ENCODE peak calls at places on chromosomes 11 and 22, in five cellular contexts. One of them, this sample, is unnamed.

GRCh38 chr22:48234011-48234410 is 1471.6 kb downstream of the TBC1D22A start:
- DNase-seq in NAMALWA: no peak
- DNase-seq in Calu3: no peak
- DNase-seq in psoas muscle: no peak
- DNase-seq in GDM1: no peak
- DNase-seq in this sample: no peak

GRCh38 chr22:29260031-29260560 is 7.7 kb downstream of the RHBDD3 start:
- DNase-seq in NAMALWA: no peak
- DNase-seq in Calu3: no peak
- DNase-seq in psoas muscle: no peak
- DNase-seq in GDM1: no peak
- DNase-seq in this sample: no peak

GRCh38 chr11:78292109-78292803 is 103.5 kb downstream of the USP35 start:
- DNase-seq in NAMALWA: no peak
- DNase-seq in Calu3: no peak
- DNase-seq in psoas muscle: no peak
- DNase-seq in GDM1: no peak
- DNase-seq in this sample: no peak

GRCh38 chr11:75463106-75463774 is 30.2 kb upstream of the KLHL35 start:
- DNase-seq in NAMALWA: no peak
- DNase-seq in Calu3: no peak
- DNase-seq in psoas muscle: no peak
- DNase-seq in GDM1: no peak
- DNase-seq in this sample: no peak

GRCh38 chr11:122042981-122043380 is 73.0 kb downstream of the BLID start:
- DNase-seq in NAMALWA: no peak
- DNase-seq in Calu3: no peak
- DNase-seq in psoas muscle: no peak
- DNase-seq in GDM1: no peak
- DNase-seq in this sample: no peak

GRCh38 chr11:36292311-36292722 is 3.1 kb upstream of the COMMD9 start:
- DNase-seq in NAMALWA: peak; percentile 89
- DNase-seq in Calu3: peak; percentile 21
- DNase-seq in psoas muscle: no peak
- DNase-seq in GDM1: peak; percentile 39
- DNase-seq in this sample: no peak

GRCh38 chr11:612201-612960 is 3.4 kb downstream of the IRF7 start:
- DNase-seq in NAMALWA: peak; percentile 72
- DNase-seq in Calu3: peak; percentile 55
- DNase-seq in psoas muscle: peak; percentile 92
- DNase-seq in GDM1: no peak
- DNase-seq in this sample: no peak

GRCh38 chr11:29227816-29228215 is 789.0 kb downstream of the KCNA4 start:
- DNase-seq in NAMALWA: no peak
- DNase-seq in Calu3: no peak
- DNase-seq in psoas muscle: no peak
- DNase-seq in GDM1: no peak
- DNase-seq in this sample: no peak

GRCh38 chr11:11534981-11535380 is 86.8 kb downstream of the GALNT18 start:
- DNase-seq in NAMALWA: no peak
- DNase-seq in Calu3: no peak
- DNase-seq in psoas muscle: no peak
- DNase-seq in GDM1: no peak
- DNase-seq in this sample: no peak

GRCh38 chr11:27179334-27179733 is 138.7 kb downstream of the BBOX1 start:
- DNase-seq in NAMALWA: no peak
- DNase-seq in Calu3: no peak
- DNase-seq in psoas muscle: no peak
- DNase-seq in GDM1: no peak
- DNase-seq in this sample: no peak

GRCh38 chr11:119727523-119728081 is 1.4 kb downstream of the NECTIN1 start:
- DNase-seq in NAMALWA: peak; percentile 32
- DNase-seq in Calu3: peak; percentile 55
- DNase-seq in psoas muscle: peak; percentile 62
- DNase-seq in GDM1: no peak
- DNase-seq in this sample: no peak

GRCh38 chr11:74683941-74684481 is 47.2 kb downstream of the CHRDL2 start:
- DNase-seq in NAMALWA: no peak
- DNase-seq in Calu3: no peak
- DNase-seq in psoas muscle: peak; percentile 48
- DNase-seq in GDM1: no peak
- DNase-seq in this sample: no peak

GRCh38 chr11:109040303-109040702 is 375.4 kb downstream of the DDX10 start:
- DNase-seq in NAMALWA: peak; percentile 7
- DNase-seq in Calu3: no peak
- DNase-seq in psoas muscle: no peak
- DNase-seq in GDM1: no peak
- DNase-seq in this sample: no peak

GRCh38 chr11:9616042-9616640 is 42.7 kb downstream of the WEE1 start:
- DNase-seq in NAMALWA: peak; percentile 36
- DNase-seq in Calu3: no peak
- DNase-seq in psoas muscle: no peak
- DNase-seq in GDM1: no peak
- DNase-seq in this sample: no peak

GRCh38 chr11:68398870-68399865 is 61.4 kb upstream of the PPP6R3 start:
- DNase-seq in NAMALWA: no peak
- DNase-seq in Calu3: no peak
- DNase-seq in psoas muscle: peak; percentile 90
- DNase-seq in GDM1: no peak
- DNase-seq in this sample: no peak

GRCh38 chr11:27894552-27894951 is 194.3 kb upstream of the BDNF start:
- DNase-seq in NAMALWA: no peak
- DNase-seq in Calu3: no peak
- DNase-seq in psoas muscle: no peak
- DNase-seq in GDM1: no peak
- DNase-seq in this sample: no peak

GRCh38 chr22:48959496-48959895 is 868.2 kb downstream of the BRD1 start:
- DNase-seq in NAMALWA: no peak
- DNase-seq in Calu3: no peak
- DNase-seq in psoas muscle: no peak
- DNase-seq in GDM1: no peak
- DNase-seq in this sample: no peak

GRCh38 chr11:108958446-108959123 is 293.7 kb downstream of the DDX10 start:
- DNase-seq in NAMALWA: no peak
- DNase-seq in Calu3: no peak
- DNase-seq in psoas muscle: no peak
- DNase-seq in GDM1: no peak
- DNase-seq in this sample: no peak

GRCh38 chr22:20456064-20456721 is 18.6 kb upstream of the SCARF2 start:
- DNase-seq in NAMALWA: peak; percentile 86
- DNase-seq in Calu3: peak; percentile 76
- DNase-seq in psoas muscle: peak; percentile 85
- DNase-seq in GDM1: peak; percentile 71
- DNase-seq in this sample: no peak

GRCh38 chr11:57458060-57458409 is 2.3 kb upstream of the RTN4RL2 start:
- DNase-seq in NAMALWA: no peak
- DNase-seq in Calu3: no peak
- DNase-seq in psoas muscle: no peak
- DNase-seq in GDM1: no peak
- DNase-seq in this sample: no peak

GRCh38 chr11:110317516-110317932 is 21.1 kb upstream of the RDX start:
- DNase-seq in NAMALWA: no peak
- DNase-seq in Calu3: no peak
- DNase-seq in psoas muscle: no peak
- DNase-seq in GDM1: no peak
- DNase-seq in this sample: no peak

GRCh38 chr22:37021041-37021440 is 1.5 kb downstream of the MPST start:
- DNase-seq in NAMALWA: no peak
- DNase-seq in Calu3: no peak
- DNase-seq in psoas muscle: peak; percentile 16
- DNase-seq in GDM1: no peak
- DNase-seq in this sample: no peak

GRCh38 chr11:64290894-64291745 is at the start of gene KCNK4:
- DNase-seq in NAMALWA: no peak
- DNase-seq in Calu3: no peak
- DNase-seq in psoas muscle: peak; percentile 53
- DNase-seq in GDM1: no peak
- DNase-seq in this sample: no peak

GRCh38 chr22:17143826-17144225 is 15.3 kb downstream of the HDHD5 start:
- DNase-seq in NAMALWA: no peak
- DNase-seq in Calu3: no peak
- DNase-seq in psoas muscle: no peak
- DNase-seq in GDM1: no peak
- DNase-seq in this sample: no peak

GRCh38 chr11:615453-616319 is at the start of gene IRF7:
- DNase-seq in NAMALWA: peak; percentile 91
- DNase-seq in Calu3: peak; percentile 95
- DNase-seq in psoas muscle: peak; percentile 97
- DNase-seq in GDM1: peak; percentile 90
- DNase-seq in this sample: peak; percentile 62

This sample was measured in T1000.